ENCODE peak calls at places on chromosomes 2 and 18, in eight cellular contexts. One of them, this sample, is unnamed.

GRCh38 chr2:217972037-217972436 is 30.8 kb downstream of the TNS1 start:
- DNase-seq in dorsolateral prefrontal cortex: no peak
- DNase-seq in CD8-positive, alpha-beta T cell: no peak
- DNase-seq in pancreas: no peak
- DNase-seq in colonic mucosa: no peak
- DNase-seq in GM12865: no peak
- DNase-seq in effector memory CD4-positive, alpha-beta T cell: no peak
- DNase-seq in HL-60: no peak
- DNase-seq in this sample: no peak

GRCh38 chr18:45006934-45007333 is 326.2 kb downstream of the SETBP1 start:
- DNase-seq in dorsolateral prefrontal cortex: no peak
- DNase-seq in CD8-positive, alpha-beta T cell: no peak
- DNase-seq in pancreas: no peak
- DNase-seq in colonic mucosa: no peak
- DNase-seq in GM12865: no peak
- DNase-seq in effector memory CD4-positive, alpha-beta T cell: no peak
- DNase-seq in HL-60: no peak
- DNase-seq in this sample: no peak

GRCh38 chr2:195820373-195820772 is 163.3 kb downstream of the SLC39A10 start:
- DNase-seq in dorsolateral prefrontal cortex: no peak
- DNase-seq in CD8-positive, alpha-beta T cell: no peak
- DNase-seq in pancreas: no peak
- DNase-seq in colonic mucosa: no peak
- DNase-seq in GM12865: no peak
- DNase-seq in effector memory CD4-positive, alpha-beta T cell: no peak
- DNase-seq in HL-60: no peak
- DNase-seq in this sample: no peak

GRCh38 chr2:101295895-101296294 is 12.6 kb downstream of the RNF149 start:
- DNase-seq in dorsolateral prefrontal cortex: no peak
- DNase-seq in CD8-positive, alpha-beta T cell: no peak
- DNase-seq in pancreas: no peak
- DNase-seq in colonic mucosa: no peak
- DNase-seq in GM12865: no peak
- DNase-seq in effector memory CD4-positive, alpha-beta T cell: no peak
- DNase-seq in HL-60: no peak
- DNase-seq in this sample: no peak

GRCh38 chr2:164447660-164448059 is 173.6 kb downstream of the GRB14 start:
- DNase-seq in dorsolateral prefrontal cortex: no peak
- DNase-seq in CD8-positive, alpha-beta T cell: no peak
- DNase-seq in pancreas: no peak
- DNase-seq in colonic mucosa: no peak
- DNase-seq in GM12865: no peak
- DNase-seq in effector memory CD4-positive, alpha-beta T cell: no peak
- DNase-seq in HL-60: no peak
- DNase-seq in this sample: no peak

GRCh38 chr2:120626566-120626965 is 109.1 kb upstream of the GLI2 start:
- DNase-seq in dorsolateral prefrontal cortex: no peak
- DNase-seq in CD8-positive, alpha-beta T cell: no peak
- DNase-seq in pancreas: no peak
- DNase-seq in colonic mucosa: no peak
- DNase-seq in GM12865: no peak
- DNase-seq in effector memory CD4-positive, alpha-beta T cell: no peak
- DNase-seq in HL-60: no peak
- DNase-seq in this sample: no peak

GRCh38 chr18:39350916-39351315 is 1785.3 kb upstream of the CELF4 start:
- DNase-seq in dorsolateral prefrontal cortex: no peak
- DNase-seq in CD8-positive, alpha-beta T cell: no peak
- DNase-seq in pancreas: no peak
- DNase-seq in colonic mucosa: no peak
- DNase-seq in GM12865: no peak
- DNase-seq in effector memory CD4-positive, alpha-beta T cell: no peak
- DNase-seq in HL-60: no peak
- DNase-seq in this sample: no peak

GRCh38 chr18:48222118-48222517 is 187.1 kb downstream of the ZBTB7C start:
- DNase-seq in dorsolateral prefrontal cortex: peak; percentile 39
- DNase-seq in CD8-positive, alpha-beta T cell: no peak
- DNase-seq in pancreas: peak; percentile 50
- DNase-seq in colonic mucosa: peak; percentile 78
- DNase-seq in GM12865: peak; percentile 64
- DNase-seq in effector memory CD4-positive, alpha-beta T cell: no peak
- DNase-seq in HL-60: peak; percentile 87
- DNase-seq in this sample: peak; percentile 58

GRCh38 chr2:126736133-126736874 is 80.3 kb downstream of the GYPC start:
- DNase-seq in dorsolateral prefrontal cortex: no peak
- DNase-seq in CD8-positive, alpha-beta T cell: no peak
- DNase-seq in pancreas: no peak
- DNase-seq in colonic mucosa: peak; percentile 24
- DNase-seq in GM12865: peak; percentile 14
- DNase-seq in effector memory CD4-positive, alpha-beta T cell: no peak
- DNase-seq in HL-60: peak; percentile 84
- DNase-seq in this sample: no peak

GRCh38 chr18:11320981-11321380 is 171.6 kb upstream of the PIEZO2 start:
- DNase-seq in dorsolateral prefrontal cortex: no peak
- DNase-seq in CD8-positive, alpha-beta T cell: no peak
- DNase-seq in pancreas: no peak
- DNase-seq in colonic mucosa: no peak
- DNase-seq in GM12865: peak; percentile 34
- DNase-seq in effector memory CD4-positive, alpha-beta T cell: no peak
- DNase-seq in HL-60: no peak
- DNase-seq in this sample: no peak

GRCh38 chr2:163637876-163638275 is 97.9 kb downstream of the FIGN start:
- DNase-seq in dorsolateral prefrontal cortex: no peak
- DNase-seq in CD8-positive, alpha-beta T cell: no peak
- DNase-seq in pancreas: no peak
- DNase-seq in colonic mucosa: no peak
- DNase-seq in GM12865: no peak
- DNase-seq in effector memory CD4-positive, alpha-beta T cell: no peak
- DNase-seq in HL-60: no peak
- DNase-seq in this sample: no peak

GRCh38 chr2:171389325-171389724 is 44.5 kb downstream of the METTL8 start:
- DNase-seq in dorsolateral prefrontal cortex: no peak
- DNase-seq in CD8-positive, alpha-beta T cell: no peak
- DNase-seq in pancreas: no peak
- DNase-seq in colonic mucosa: no peak
- DNase-seq in GM12865: peak; percentile 78
- DNase-seq in effector memory CD4-positive, alpha-beta T cell: no peak
- DNase-seq in HL-60: no peak
- DNase-seq in this sample: no peak

GRCh38 chr2:158042245-158042644 is 59.4 kb upstream of the UPP2 start:
- DNase-seq in dorsolateral prefrontal cortex: no peak
- DNase-seq in CD8-positive, alpha-beta T cell: no peak
- DNase-seq in pancreas: no peak
- DNase-seq in colonic mucosa: no peak
- DNase-seq in GM12865: no peak
- DNase-seq in effector memory CD4-positive, alpha-beta T cell: no peak
- DNase-seq in HL-60: no peak
- DNase-seq in this sample: no peak

GRCh38 chr18:77167276-77167675 is 34.7 kb upstream of the MBP start:
- DNase-seq in dorsolateral prefrontal cortex: no peak
- DNase-seq in CD8-positive, alpha-beta T cell: no peak
- DNase-seq in pancreas: no peak
- DNase-seq in colonic mucosa: no peak
- DNase-seq in GM12865: no peak
- DNase-seq in effector memory CD4-positive, alpha-beta T cell: no peak
- DNase-seq in HL-60: no peak
- DNase-seq in this sample: no peak

GRCh38 chr2:191127235-191127634 is 23.6 kb downstream of the STAT4 start:
- DNase-seq in dorsolateral prefrontal cortex: no peak
- DNase-seq in CD8-positive, alpha-beta T cell: no peak
- DNase-seq in pancreas: no peak
- DNase-seq in colonic mucosa: no peak
- DNase-seq in GM12865: no peak
- DNase-seq in effector memory CD4-positive, alpha-beta T cell: no peak
- DNase-seq in HL-60: no peak
- DNase-seq in this sample: no peak

GRCh38 chr2:162125138-162125537 is 26.9 kb downstream of the GCG start:
- DNase-seq in dorsolateral prefrontal cortex: no peak
- DNase-seq in CD8-positive, alpha-beta T cell: no peak
- DNase-seq in pancreas: no peak
- DNase-seq in colonic mucosa: no peak
- DNase-seq in GM12865: no peak
- DNase-seq in effector memory CD4-positive, alpha-beta T cell: no peak
- DNase-seq in HL-60: no peak
- DNase-seq in this sample: no peak

GRCh38 chr2:10817413-10817812 is 4.8 kb upstream of the PDIA6 start:
- DNase-seq in dorsolateral prefrontal cortex: no peak
- DNase-seq in CD8-positive, alpha-beta T cell: no peak
- DNase-seq in pancreas: no peak
- DNase-seq in colonic mucosa: no peak
- DNase-seq in GM12865: no peak
- DNase-seq in effector memory CD4-positive, alpha-beta T cell: no peak
- DNase-seq in HL-60: no peak
- DNase-seq in this sample: no peak

GRCh38 chr2:134405641-134406081 is 151.8 kb downstream of the MGAT5 start:
- DNase-seq in dorsolateral prefrontal cortex: no peak
- DNase-seq in CD8-positive, alpha-beta T cell: no peak
- DNase-seq in pancreas: no peak
- DNase-seq in colonic mucosa: no peak
- DNase-seq in GM12865: no peak
- DNase-seq in effector memory CD4-positive, alpha-beta T cell: no peak
- DNase-seq in HL-60: no peak
- DNase-seq in this sample: no peak

GRCh38 chr2:128607981-128608506 is 289.4 kb upstream of the HS6ST1 start:
- DNase-seq in dorsolateral prefrontal cortex: peak; percentile 59
- DNase-seq in CD8-positive, alpha-beta T cell: no peak
- DNase-seq in pancreas: no peak
- DNase-seq in colonic mucosa: no peak
- DNase-seq in GM12865: no peak
- DNase-seq in effector memory CD4-positive, alpha-beta T cell: no peak
- DNase-seq in HL-60: no peak
- DNase-seq in this sample: no peak

GRCh38 chr2:28322887-28323483 is 69.7 kb upstream of the FOSL2 start:
- DNase-seq in dorsolateral prefrontal cortex: no peak
- DNase-seq in CD8-positive, alpha-beta T cell: no peak
- DNase-seq in pancreas: no peak
- DNase-seq in colonic mucosa: no peak
- DNase-seq in GM12865: no peak
- DNase-seq in effector memory CD4-positive, alpha-beta T cell: no peak
- DNase-seq in HL-60: no peak
- DNase-seq in this sample: no peak

GRCh38 chr2:83826601-83827000 is 632.5 kb downstream of the SUCLG1 start:
- DNase-seq in dorsolateral prefrontal cortex: no peak
- DNase-seq in CD8-positive, alpha-beta T cell: no peak
- DNase-seq in pancreas: no peak
- DNase-seq in colonic mucosa: no peak
- DNase-seq in GM12865: no peak
- DNase-seq in effector memory CD4-positive, alpha-beta T cell: no peak
- DNase-seq in HL-60: no peak
- DNase-seq in this sample: no peak

GRCh38 chr2:30135541-30135940 is 11.3 kb upstream of the YPEL5 start:
- DNase-seq in dorsolateral prefrontal cortex: no peak
- DNase-seq in CD8-positive, alpha-beta T cell: no peak
- DNase-seq in pancreas: no peak
- DNase-seq in colonic mucosa: no peak
- DNase-seq in GM12865: no peak
- DNase-seq in effector memory CD4-positive, alpha-beta T cell: no peak
- DNase-seq in HL-60: no peak
- DNase-seq in this sample: no peak

GRCh38 chr2:167964650-167965404 is 282.6 kb downstream of the STK39 start:
- DNase-seq in dorsolateral prefrontal cortex: no peak
- DNase-seq in CD8-positive, alpha-beta T cell: no peak
- DNase-seq in pancreas: no peak
- DNase-seq in colonic mucosa: no peak
- DNase-seq in GM12865: no peak
- DNase-seq in effector memory CD4-positive, alpha-beta T cell: no peak
- DNase-seq in HL-60: no peak
- DNase-seq in this sample: no peak

GRCh38 chr18:12315481-12315880 is 7.4 kb downstream of the TUBB6 start:
- DNase-seq in dorsolateral prefrontal cortex: no peak
- DNase-seq in CD8-positive, alpha-beta T cell: no peak
- DNase-seq in pancreas: no peak
- DNase-seq in colonic mucosa: no peak
- DNase-seq in GM12865: no peak
- DNase-seq in effector memory CD4-positive, alpha-beta T cell: no peak
- DNase-seq in HL-60: no peak
- DNase-seq in this sample: no peak

GRCh38 chr2:143083636-143084035 is 45.6 kb upstream of the ARHGAP15 start:
- DNase-seq in dorsolateral prefrontal cortex: no peak
- DNase-seq in CD8-positive, alpha-beta T cell: no peak
- DNase-seq in pancreas: no peak
- DNase-seq in colonic mucosa: no peak
- DNase-seq in GM12865: no peak
- DNase-seq in effector memory CD4-positive, alpha-beta T cell: no peak
- DNase-seq in HL-60: peak; percentile 24
- DNase-seq in this sample: no peak
- H3K4me3 ChIP-seq in dorsolateral prefrontal cortex: no peak overlapping the region
- H3K4me3 ChIP-seq in CD8-positive, alpha-beta T cell: no peak overlapping the region
- H3K4me3 ChIP-seq in pancreas: no peak overlapping the region
- H3K4me3 ChIP-seq in colonic mucosa: no peak overlapping the region
- H3K4me3 ChIP-seq in GM12865: no peak overlapping the region
- H3K4me3 ChIP-seq in effector memory CD4-positive, alpha-beta T cell: no peak overlapping the region
- H3K4me3 ChIP-seq in HL-60: no peak overlapping the region
- H3K4me3 ChIP-seq in this sample: no peak overlapping the region

DNA sequence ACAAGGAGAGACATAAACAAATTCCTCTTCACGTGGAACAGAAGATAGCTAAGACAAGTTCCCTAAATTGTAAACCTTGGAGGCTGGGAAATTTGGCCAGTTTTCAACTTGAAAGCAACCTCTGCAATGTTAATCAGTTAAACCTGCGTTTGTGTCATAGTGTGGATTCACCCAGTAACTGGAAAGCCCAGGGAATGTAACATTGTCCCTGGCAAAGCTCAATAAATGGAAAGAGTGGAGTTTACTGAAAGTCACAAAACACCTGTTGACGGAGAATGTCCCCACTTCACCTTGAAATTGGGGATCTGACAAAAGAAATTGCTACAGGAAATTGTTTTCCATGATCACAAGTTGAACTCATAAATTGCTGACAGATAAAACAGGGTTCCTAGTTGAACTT is 15.1 kb upstream of the ME2 start:
- DNase-seq in dorsolateral prefrontal cortex: no peak
- DNase-seq in CD8-positive, alpha-beta T cell: no peak
- DNase-seq in pancreas: no peak
- DNase-seq in colonic mucosa: no peak
- DNase-seq in GM12865: no peak
- DNase-seq in effector memory CD4-positive, alpha-beta T cell: no peak
- DNase-seq in HL-60: no peak
- DNase-seq in this sample: no peak
- H3K4me3 ChIP-seq in dorsolateral prefrontal cortex: no peak overlapping the region
- H3K4me3 ChIP-seq in CD8-positive, alpha-beta T cell: no peak overlapping the region
- H3K4me3 ChIP-seq in pancreas: no peak overlapping the region
- H3K4me3 ChIP-seq in colonic mucosa: no peak overlapping the region
- H3K4me3 ChIP-seq in GM12865: no peak overlapping the region
- H3K4me3 ChIP-seq in effector memory CD4-positive, alpha-beta T cell: no peak overlapping the region
- H3K4me3 ChIP-seq in HL-60: no peak overlapping the region
- H3K4me3 ChIP-seq in this sample: no peak overlapping the region

GRCh38 chr2:122977580-122977979 is 1047.5 kb upstream of the CNTNAP5 start:
- DNase-seq in dorsolateral prefrontal cortex: no peak
- DNase-seq in CD8-positive, alpha-beta T cell: no peak
- DNase-seq in pancreas: no peak
- DNase-seq in colonic mucosa: no peak
- DNase-seq in GM12865: no peak
- DNase-seq in effector memory CD4-positive, alpha-beta T cell: no peak
- DNase-seq in HL-60: no peak
- DNase-seq in this sample: no peak

GRCh38 chr2:122980672-122981071 is 1044.4 kb upstream of the CNTNAP5 start:
- DNase-seq in dorsolateral prefrontal cortex: peak; percentile 22
- DNase-seq in CD8-positive, alpha-beta T cell: no peak
- DNase-seq in pancreas: no peak
- DNase-seq in colonic mucosa: no peak
- DNase-seq in GM12865: no peak
- DNase-seq in effector memory CD4-positive, alpha-beta T cell: no peak
- DNase-seq in HL-60: peak; percentile 92
- DNase-seq in this sample: no peak
- H3K4me3 ChIP-seq in dorsolateral prefrontal cortex: no peak overlapping the region
- H3K4me3 ChIP-seq in CD8-positive, alpha-beta T cell: no peak overlapping the region
- H3K4me3 ChIP-seq in pancreas: no peak overlapping the region
- H3K4me3 ChIP-seq in colonic mucosa: no peak overlapping the region
- H3K4me3 ChIP-seq in GM12865: no peak overlapping the region
- H3K4me3 ChIP-seq in effector memory CD4-positive, alpha-beta T cell: no peak overlapping the region
- H3K4me3 ChIP-seq in HL-60: no peak overlapping the region
- H3K4me3 ChIP-seq in this sample: no peak overlapping the region

GRCh38 chr2:5479265-5479928 is 212.8 kb upstream of the SOX11 start:
- DNase-seq in dorsolateral prefrontal cortex: no peak
- DNase-seq in CD8-positive, alpha-beta T cell: no peak
- DNase-seq in pancreas: no peak
- DNase-seq in colonic mucosa: no peak
- DNase-seq in GM12865: no peak
- DNase-seq in effector memory CD4-positive, alpha-beta T cell: no peak
- DNase-seq in HL-60: no peak
- DNase-seq in this sample: no peak
- H3K4me3 ChIP-seq in dorsolateral prefrontal cortex: peak overlapping the region; percentile 15
- H3K4me3 ChIP-seq in CD8-positive, alpha-beta T cell: no peak overlapping the region
- H3K4me3 ChIP-seq in pancreas: no peak overlapping the region
- H3K4me3 ChIP-seq in colonic mucosa: no peak overlapping the region
- H3K4me3 ChIP-seq in GM12865: no peak overlapping the region
- H3K4me3 ChIP-seq in effector memory CD4-positive, alpha-beta T cell: no peak overlapping the region
- H3K4me3 ChIP-seq in HL-60: no peak overlapping the region
- H3K4me3 ChIP-seq in this sample: no peak overlapping the region

This sample was measured in ovary.